ENCODE peak calls at places on chromosomes 11 and 22, in four cellular contexts. One of them, this sample, is unnamed.

GRCh38 chr11:120065176-120065575 is 72.7 kb downstream of the TRIM29 start:
- DNase-seq in GM12878: no peak
- DNase-seq in HEK293T: no peak
- DNase-seq in HepG2: no peak
- DNase-seq in this sample: no peak

GRCh38 chr11:63274776-63275175 is 31.4 kb upstream of the SLC22A25 start:
- DNase-seq in HEK293T: no peak
- DNase-seq in GM12878: no peak
- DNase-seq in HepG2: peak
- DNase-seq in this sample: no peak

GRCh38 chr11:87290304-87290922 is 252.7 kb downstream of the TMEM135 start:
- DNase-seq in GM12878: no peak
- DNase-seq in HepG2: peak
- DNase-seq in HEK293T: peak
- DNase-seq in this sample: peak

GRCh38 chr11:96199563-96200025 is 143.4 kb downstream of the MAML2 start:
- DNase-seq in HepG2: no peak
- DNase-seq in HEK293T: no peak
- DNase-seq in GM12878: no peak
- DNase-seq in this sample: no peak

GRCh38 chr22:49996532-49997220 is 15.9 kb downstream of the IL17REL start:
- DNase-seq in HEK293T: no peak
- DNase-seq in HepG2: no peak
- DNase-seq in GM12878: no peak
- DNase-seq in this sample: no peak

GRCh38 chr11:102802341-102802740 is 4.4 kb upstream of the MMP1 start:
- DNase-seq in HepG2: no peak
- DNase-seq in GM12878: no peak
- DNase-seq in HEK293T: no peak
- DNase-seq in this sample: no peak

GRCh38 chr22:38177926-38178604 is 3.6 kb downstream of the PLA2G6 start:
- DNase-seq in HEK293T: peak
- DNase-seq in GM12878: no peak
- DNase-seq in HepG2: peak
- DNase-seq in this sample: peak

GRCh38 chr11:119808431-119809185 is 79.6 kb upstream of the NECTIN1 start:
- DNase-seq in HepG2: no peak
- DNase-seq in GM12878: no peak
- DNase-seq in HEK293T: no peak
- DNase-seq in this sample: no peak

GRCh38 chr11:22304337-22304961 is 33.7 kb upstream of the SLC17A6 start:
- DNase-seq in HEK293T: peak
- DNase-seq in GM12878: no peak
- DNase-seq in HepG2: peak
- DNase-seq in this sample: peak

GRCh38 chr11:121369366-121369765 is 76.8 kb downstream of the SC5D start:
- DNase-seq in HepG2: no peak
- DNase-seq in HEK293T: no peak
- DNase-seq in GM12878: no peak
- DNase-seq in this sample: no peak

GRCh38 chr11:87173185-87174039 is 135.7 kb downstream of the TMEM135 start:
- DNase-seq in HEK293T: peak
- DNase-seq in GM12878: no peak
- DNase-seq in HepG2: peak
- DNase-seq in this sample: no peak

GRCh38 chr11:69599502-69599901 is 41.5 kb upstream of the CCND1 start:
- DNase-seq in GM12878: no peak
- DNase-seq in HEK293T: peak
- DNase-seq in HepG2: no peak
- DNase-seq in this sample: no peak

GRCh38 chr11:132131962-132132361 is 761.5 kb downstream of the NTM start:
- DNase-seq in HepG2: no peak
- DNase-seq in GM12878: no peak
- DNase-seq in HEK293T: no peak
- DNase-seq in this sample: no peak

GRCh38 chr22:36510384-36510783 is 3.5 kb upstream of the FOXRED2 start:
- DNase-seq in GM12878: no peak
- DNase-seq in HEK293T: no peak
- DNase-seq in HepG2: no peak
- DNase-seq in this sample: no peak

GRCh38 chr11:46265764-46266163 is 11.7 kb upstream of the CREB3L1 start:
- DNase-seq in HEK293T: no peak
- DNase-seq in GM12878: peak
- DNase-seq in HepG2: no peak
- DNase-seq in this sample: no peak

GRCh38 chr11:17244046-17244445 is 32.5 kb upstream of the NUCB2 start:
- DNase-seq in HepG2: no peak
- DNase-seq in HEK293T: no peak
- DNase-seq in GM12878: peak
- DNase-seq in this sample: no peak

GRCh38 chr11:126561327-126561893 is 205.9 kb downstream of the ST3GAL4 start:
- DNase-seq in HepG2: peak
- DNase-seq in GM12878: no peak
- DNase-seq in HEK293T: peak
- DNase-seq in this sample: peak

GRCh38 chr11:107732327-107733051 is 20.6 kb upstream of the SLN start:
- DNase-seq in HepG2: no peak
- DNase-seq in GM12878: peak
- DNase-seq in HEK293T: no peak
- DNase-seq in this sample: no peak

GRCh38 chr11:23425379-23425778 is 565.1 kb upstream of the CCDC179 start:
- DNase-seq in HEK293T: no peak
- DNase-seq in HepG2: no peak
- DNase-seq in GM12878: no peak
- DNase-seq in this sample: no peak

GRCh38 chr22:46056169-46057041 is 79.4 kb upstream of the WNT7B start:
- DNase-seq in HepG2: no peak
- DNase-seq in GM12878: no peak
- DNase-seq in HEK293T: no peak
- DNase-seq in this sample: no peak

GRCh38 chr11:47983464-47984397 is 3.4 kb downstream of the PTPRJ start:
- DNase-seq in HEK293T: no peak
- DNase-seq in HepG2: no peak
- DNase-seq in GM12878: no peak
- DNase-seq in this sample: no peak

GRCh38 chr11:47714554-47715081 is 551 bp downstream of the AGBL2 start:
- DNase-seq in HEK293T: no peak
- DNase-seq in HepG2: no peak
- DNase-seq in GM12878: no peak
- DNase-seq in this sample: no peak

GRCh38 chr11:112343368-112344039 is 82.8 kb upstream of the PLET1 start:
- DNase-seq in HepG2: no peak
- DNase-seq in GM12878: no peak
- DNase-seq in HEK293T: no peak
- DNase-seq in this sample: no peak

GRCh38 chr22:41524809-41525449 is 19.3 kb downstream of the POLR3H start:
- DNase-seq in HepG2: no peak
- DNase-seq in GM12878: no peak
- DNase-seq in HEK293T: no peak
- DNase-seq in this sample: no peak

GRCh38 chr22:20647586-20648305 is 126.2 kb upstream of the SERPIND1 start:
- DNase-seq in HepG2: no peak
- DNase-seq in HEK293T: no peak
- DNase-seq in GM12878: no peak
- DNase-seq in this sample: peak

GRCh38 chr22:40251106-40251505 is 73.4 kb downstream of the TNRC6B start:
- DNase-seq in GM12878: no peak
- DNase-seq in HepG2: no peak
- DNase-seq in HEK293T: no peak
- DNase-seq in this sample: no peak

GRCh38 chr11:68096962-68097361 is 24.2 kb downstream of the CHKA start:
- DNase-seq in GM12878: no peak
- DNase-seq in HEK293T: no peak
- DNase-seq in HepG2: no peak
- DNase-seq in this sample: no peak

GRCh38 chr11:121321614-121322243 is 29.2 kb downstream of the SC5D start:
- DNase-seq in HEK293T: no peak
- DNase-seq in HepG2: no peak
- DNase-seq in GM12878: no peak
- DNase-seq in this sample: no peak

GRCh38 chr11:26675233-26675928 is 46.5 kb downstream of the SLC5A12 start:
- DNase-seq in HEK293T: no peak
- DNase-seq in GM12878: no peak
- DNase-seq in HepG2: no peak
- DNase-seq in this sample: no peak
- TF ChIP-seq TARDBP in HEK293T: no peak
- TF ChIP-seq TARDBP in GM12878: no peak
- TF ChIP-seq TARDBP in HepG2: no peak
- TF ChIP-seq TARDBP in this sample: no peak

GRCh38 chr11:105219670-105220069 is 80.1 kb upstream of the CARD18 start:
- DNase-seq in HEK293T: no peak
- DNase-seq in HepG2: no peak
- DNase-seq in GM12878: no peak
- DNase-seq in this sample: no peak

GRCh38 chr11:105215528-105215927 is 76.0 kb upstream of the CARD18 start:
- DNase-seq in HEK293T: no peak
- DNase-seq in GM12878: no peak
- DNase-seq in HepG2: no peak
- DNase-seq in this sample: no peak

GRCh38 chr11:105220175-105220574 is 80.6 kb upstream of the CARD18 start:
- DNase-seq in HepG2: no peak
- DNase-seq in GM12878: no peak
- DNase-seq in HEK293T: no peak
- DNase-seq in this sample: no peak

GRCh38 chr11:105224859-105225258 is 85.3 kb upstream of the CARD18 start:
- DNase-seq in GM12878: no peak
- DNase-seq in HEK293T: no peak
- DNase-seq in HepG2: no peak
- DNase-seq in this sample: no peak

DNA sequence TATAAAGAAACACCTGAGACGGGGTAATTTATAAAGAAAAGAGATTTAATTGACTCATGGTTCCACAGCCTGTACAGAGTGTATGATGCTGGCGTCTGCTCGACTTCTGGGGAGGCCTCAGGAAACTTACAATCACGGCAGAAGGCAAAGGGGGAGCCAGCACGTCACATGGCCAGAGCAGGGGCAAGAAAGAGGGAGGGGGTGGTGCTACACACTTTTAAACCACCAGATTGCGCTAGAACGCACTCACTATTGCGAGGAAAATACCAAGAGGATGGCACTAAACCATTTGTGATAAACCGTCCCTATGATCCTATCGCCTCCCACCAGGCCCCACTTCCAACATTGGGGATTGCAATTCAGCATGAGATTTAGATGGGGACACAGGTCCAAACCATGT is 79.7 kb upstream of the CARD18 start:
- DNase-seq in HEK293T: peak
- DNase-seq in HepG2: no peak
- DNase-seq in GM12878: no peak
- DNase-seq in this sample: no peak
- TF ChIP-seq TARDBP in HEK293T: no peak
- TF ChIP-seq TARDBP in HepG2: no peak
- TF ChIP-seq TARDBP in GM12878: no peak
- TF ChIP-seq TARDBP in this sample: no peak

GRCh38 chr11:12995211-12995610 is 13.9 kb upstream of the RASSF10 start:
- DNase-seq in HEK293T: no peak
- DNase-seq in HepG2: no peak
- DNase-seq in GM12878: no peak
- DNase-seq in this sample: peak
- TF ChIP-seq TARDBP in HEK293T: no peak
- TF ChIP-seq TARDBP in HepG2: no peak
- TF ChIP-seq TARDBP in GM12878: no peak
- TF ChIP-seq TARDBP in this sample: no peak

GRCh38 chr22:29390270-29390669 is 1.9 kb upstream of the AP1B1 start:
- DNase-seq in GM12878: no peak
- DNase-seq in HepG2: no peak
- DNase-seq in HEK293T: no peak
- DNase-seq in this sample: no peak

GRCh38 chr22:29387921-29388758 is at the start of gene AP1B1:
- DNase-seq in HepG2: peak
- DNase-seq in GM12878: peak
- DNase-seq in HEK293T: peak
- DNase-seq in this sample: peak

GRCh38 chr22:29393019-29393608 is 4.7 kb upstream of the AP1B1 start:
- DNase-seq in HepG2: no peak
- DNase-seq in GM12878: no peak
- DNase-seq in HEK293T: no peak
- DNase-seq in this sample: no peak

GRCh38 chr22:29388759-29389090 is 355 bp upstream of the AP1B1 start:
- DNase-seq in HepG2: no peak
- DNase-seq in HEK293T: no peak
- DNase-seq in GM12878: no peak
- DNase-seq in this sample: no peak

GRCh38 chr22:29391546-29391945 is 3.2 kb upstream of the AP1B1 start:
- DNase-seq in HEK293T: no peak
- DNase-seq in HepG2: no peak
- DNase-seq in GM12878: no peak
- DNase-seq in this sample: no peak
- TF ChIP-seq TARDBP in HEK293T: no peak
- TF ChIP-seq TARDBP in HepG2: no peak
- TF ChIP-seq TARDBP in GM12878: no peak
- TF ChIP-seq TARDBP in this sample: no peak

GRCh38 chr11:693415-693831 is 1.6 kb downstream of the DEAF1 start:
- DNase-seq in GM12878: no peak
- DNase-seq in HepG2: no peak
- DNase-seq in HEK293T: no peak
- DNase-seq in this sample: no peak
- TF ChIP-seq TARDBP in GM12878: no peak
- TF ChIP-seq TARDBP in HepG2: no peak
- TF ChIP-seq TARDBP in HEK293T: no peak
- TF ChIP-seq TARDBP in this sample: no peak

GRCh38 chr11:2249191-2249916 is 21.0 kb downstream of the ASCL2 start:
- DNase-seq in HEK293T: no peak
- DNase-seq in HepG2: no peak
- DNase-seq in GM12878: no peak
- DNase-seq in this sample: no peak
- TF ChIP-seq TARDBP in HEK293T: no peak
- TF ChIP-seq TARDBP in HepG2: no peak
- TF ChIP-seq TARDBP in GM12878: no peak
- TF ChIP-seq TARDBP in this sample: no peak